ENCODE peak calls at places on chromosome 1, in six cellular contexts. K, W, J, E, Z and P are unnamed samples.

GRCh38 chr1:2627746-2628145 is 5.1 kb downstream of the MMEL1 start:
- DNase-seq in J (no peak), K (no peak), W (peak; percentile 33), E (no peak), Z (no peak), P (no peak)

GRCh38 chr1:91673603-91674002 is 173.0 kb downstream of the CDC7 start:
- DNase-seq in W (no peak), E (no peak), K (no peak), Z (no peak), J (peak; percentile 36), P (no peak)

GRCh38 chr1:218778257-218778656 is 395.4 kb upstream of the LYPLAL1 start:
- DNase-seq in Z (no peak), W (no peak), E (no peak), J (no peak), K (no peak), P (no peak)

GRCh38 chr1:234067584-234067983 is 163.1 kb downstream of the SLC35F3 start:
- DNase-seq in K (no peak), J (no peak), E (no peak), Z (no peak), W (no peak), P (no peak)

GRCh38 chr1:223731076-223731770 is 18.9 kb downstream of the CAPN2 start:
- DNase-seq in Z (no peak), E (no peak), W (peak; percentile 93), J (peak; percentile 86), K (peak; percentile 67), P (no peak)

GRCh38 chr1:118388341-118388740 is 203.3 kb upstream of the SPAG17 start:
- DNase-seq in K (no peak), J (no peak), E (no peak), Z (no peak), W (no peak), P (no peak)

GRCh38 chr1:156963621-156964020 is 43.2 kb downstream of the LRRC71 start:
- DNase-seq in E (no peak), W (no peak), K (no peak), Z (peak; percentile 4), J (no peak), P (no peak)

GRCh38 chr1:46480959-46481646 is 8.5 kb upstream of the DMBX1 start:
- DNase-seq in Z (no peak), W (peak; percentile 35), J (peak; percentile 10), K (no peak), E (no peak), P (no peak)

GRCh38 chr1:82400521-82400920 is 599.8 kb downstream of the ADGRL2 start:
- DNase-seq in E (no peak), K (no peak), W (no peak), Z (no peak), J (no peak), P (no peak)

GRCh38 chr1:240967070-240967724 is 355.2 kb upstream of the GREM2 start:
- DNase-seq in K (no peak), J (no peak), Z (no peak), E (peak; percentile 2), W (no peak), P (no peak)

GRCh38 chr1:221023482-221023881 is 144.2 kb downstream of the HLX start:
- DNase-seq in W (no peak), Z (no peak), E (no peak), J (no peak), K (no peak), P (no peak)

GRCh38 chr1:193185861-193186714 is at the start of gene B3GALT2:
- DNase-seq in J (peak; percentile 64), E (no peak), K (peak; percentile 47), Z (no peak), W (no peak), P (peak; percentile 44)

GRCh38 chr1:29859126-29859525 is 622.8 kb downstream of the PTPRU start:
- DNase-seq in Z (no peak), K (no peak), E (no peak), J (no peak), W (no peak), P (no peak)

GRCh38 chr1:212132040-212132439 is 96.5 kb downstream of the DTL start:
- DNase-seq in E (no peak), K (no peak), J (no peak), W (no peak), Z (peak; percentile 2), P (no peak)

GRCh38 chr1:48206371-48206770 is 16.1 kb upstream of the SLC5A9 start:
- DNase-seq in E (no peak), K (no peak), J (no peak), W (no peak), Z (no peak), P (no peak)

GRCh38 chr1:211739671-211740411 is 64.4 kb upstream of the NEK2 start:
- DNase-seq in J (no peak), Z (no peak), W (no peak), E (no peak), K (no peak), P (no peak)

GRCh38 chr1:209318302-209319056 is 265.0 kb upstream of the CAMK1G start:
- DNase-seq in W (no peak), Z (no peak), J (no peak), K (no peak), E (peak; percentile 13), P (no peak)

GRCh38 chr1:21764615-21765423 is 18.1 kb downstream of the USP48 start:
- DNase-seq in J (peak; percentile 97), W (peak; percentile 83), E (peak; percentile 53), K (no peak), Z (no peak), P (no peak)

GRCh38 chr1:118688891-118689290 is 299.3 kb downstream of the TBX15 start:
- DNase-seq in J (no peak), Z (no peak), K (no peak), E (no peak), W (no peak), P (no peak)

GRCh38 chr1:157077394-157077793 is 22.2 kb downstream of the ETV3L start:
- DNase-seq in W (no peak), Z (no peak), K (no peak), J (no peak), E (no peak), P (no peak)

GRCh38 chr1:22206551-22207125 is 63.7 kb upstream of the WNT4 start:
- DNase-seq in Z (no peak), J (no peak), W (no peak), E (no peak), K (no peak), P (no peak)

GRCh38 chr1:45864765-45865164 is 61.4 kb downstream of the MAST2 start:
- DNase-seq in Z (no peak), W (no peak), K (no peak), J (peak; percentile 20), E (no peak), P (no peak)

GRCh38 chr1:200620273-200621131 is at the start of gene KIF14:
- DNase-seq in K (peak; percentile 92), E (peak; percentile 96), J (peak; percentile 88), Z (peak; percentile 88), W (peak; percentile 97), P (peak; percentile 58)

GRCh38 chr1:188070848-188071247 is 1242.1 kb downstream of the PLA2G4A start:
- DNase-seq in E (no peak), Z (no peak), K (no peak), J (no peak), W (no peak), P (no peak)